ENCODE peak calls at places on chromosome 1, in four cellular contexts. One of them, this sample, is unnamed.

GRCh38 chr1:27504588-27505419 is 14.8 kb upstream of the WASF2 start:
- DNase-seq in endodermal cell: peak
- DNase-seq in GF-D8: no peak
- DNase-seq in effector memory CD8-positive, alpha-beta T cell: no peak
- DNase-seq in this sample: no peak

GRCh38 chr1:202311880-202312635 is 29.7 kb downstream of the UBE2T start:
- DNase-seq in effector memory CD8-positive, alpha-beta T cell: no peak
- DNase-seq in endodermal cell: no peak
- DNase-seq in GF-D8: no peak
- DNase-seq in this sample: no peak

GRCh38 chr1:117537291-117537920 is 68.4 kb upstream of the TENT5C start:
- DNase-seq in effector memory CD8-positive, alpha-beta T cell: no peak
- DNase-seq in GF-D8: no peak
- DNase-seq in endodermal cell: peak
- DNase-seq in this sample: no peak

GRCh38 chr1:94884101-94884875 is 42.6 kb downstream of the CNN3 start:
- DNase-seq in effector memory CD8-positive, alpha-beta T cell: no peak
- DNase-seq in endodermal cell: peak
- DNase-seq in GF-D8: no peak
- DNase-seq in this sample: no peak

GRCh38 chr1:109910963-109911798 is 532 bp downstream of the CSF1 start:
- DNase-seq in effector memory CD8-positive, alpha-beta T cell: no peak
- DNase-seq in endodermal cell: peak
- DNase-seq in GF-D8: no peak
- DNase-seq in this sample: peak

GRCh38 chr1:95793893-95794292 is 559.9 kb downstream of the RWDD3 start:
- DNase-seq in GF-D8: no peak
- DNase-seq in endodermal cell: peak
- DNase-seq in effector memory CD8-positive, alpha-beta T cell: no peak
- DNase-seq in this sample: no peak

GRCh38 chr1:30691480-30691879 is 31.9 kb downstream of the MATN1 start:
- DNase-seq in effector memory CD8-positive, alpha-beta T cell: no peak
- DNase-seq in endodermal cell: peak
- DNase-seq in GF-D8: no peak
- DNase-seq in this sample: no peak

GRCh38 chr1:117366982-117367768 is at the start of gene MAN1A2:
- DNase-seq in endodermal cell: peak
- DNase-seq in effector memory CD8-positive, alpha-beta T cell: peak
- DNase-seq in GF-D8: peak
- DNase-seq in this sample: peak

GRCh38 chr1:40924767-40925166 is 54.7 kb upstream of the CTPS1 start:
- DNase-seq in GF-D8: no peak
- DNase-seq in endodermal cell: no peak
- DNase-seq in effector memory CD8-positive, alpha-beta T cell: no peak
- DNase-seq in this sample: no peak

GRCh38 chr1:226526801-226527595 is 21.6 kb upstream of the STUM start:
- DNase-seq in GF-D8: no peak
- DNase-seq in effector memory CD8-positive, alpha-beta T cell: no peak
- DNase-seq in endodermal cell: peak
- DNase-seq in this sample: no peak

GRCh38 chr1:64163972-64164371 is 39.5 kb upstream of the UBE2U start:
- DNase-seq in endodermal cell: peak
- DNase-seq in effector memory CD8-positive, alpha-beta T cell: no peak
- DNase-seq in GF-D8: no peak
- DNase-seq in this sample: no peak

GRCh38 chr1:178628637-178629548 is 96.2 kb upstream of the RALGPS2 start:
- DNase-seq in effector memory CD8-positive, alpha-beta T cell: no peak
- DNase-seq in endodermal cell: peak
- DNase-seq in GF-D8: no peak
- DNase-seq in this sample: no peak